ENCODE peak calls at places on chromosome 21, in six cellular contexts. C is PC-3, Z is heart right ventricle, E is ovary, V is left ventricle myocardium inferior, T is cardiac muscle cell. P is an unnamed sample.

GRCh38 chr21:17829472-17829871 is 10.3 kb upstream of the C21orf91 start:
- DNase-seq in C (no peak), Z (no peak), E (no peak), V (no peak), T (no peak), P (no peak)

GRCh38 chr21:40797881-40798280 is 49.1 kb downstream of the DSCAM start:
- DNase-seq in C (no peak), Z (no peak), E (no peak), V (no peak), T (no peak), P (no peak)

GRCh38 chr21:22904385-22904784 is 1906.2 kb downstream of the NCAM2 start:
- DNase-seq in C (no peak), Z (no peak), E (no peak), V (no peak), T (no peak), P (no peak)

GRCh38 chr21:43928230-43928607 is 63.2 kb downstream of the AGPAT3 start:
- DNase-seq in C (no peak), Z (no peak), E (no peak), V (no peak), T (no peak), P (no peak)

GRCh38 chr21:31559368-31560119 is 99.9 kb upstream of the SOD1 start:
- DNase-seq in C (peak), Z (peak), E (peak), V (peak), T (peak), P (peak)

GRCh38 chr21:18384771-18385170 is 18.8 kb downstream of the TMPRSS15 start:
- DNase-seq in C (peak), Z (no peak), E (no peak), V (no peak), T (peak), P (no peak)

GRCh38 chr21:36075171-36075570 is 5.3 kb downstream of the CBR1 start:
- DNase-seq in C (no peak), Z (no peak), E (no peak), V (no peak), T (no peak), P (no peak)

GRCh38 chr21:42512346-42513034 is 1.2 kb upstream of the SLC37A1 start:
- DNase-seq in C (no peak), Z (no peak), E (no peak), V (no peak), T (no peak), P (peak)

GRCh38 chr21:42565206-42565810 is 51.7 kb downstream of the SLC37A1 start:
- DNase-seq in C (no peak), Z (no peak), E (peak), V (no peak), T (no peak), P (peak)

GRCh38 chr21:35375115-35375514 is 326.0 kb upstream of the RUNX1 start:
- DNase-seq in C (peak), Z (no peak), E (no peak), V (no peak), T (no peak), P (no peak)

GRCh38 chr21:39313042-39313456 is 383 bp downstream of the BRWD1 start:
- DNase-seq in C (no peak), Z (no peak), E (peak), V (no peak), T (peak), P (peak)

GRCh38 chr21:39312112-39313041 is 1.1 kb downstream of the BRWD1 start:
- DNase-seq in C (peak), Z (peak), E (peak), V (peak), T (peak), P (peak)

GRCh38 chr21:39314155-39315027 is 959 bp upstream of the BRWD1 start:
- DNase-seq in C (peak), Z (peak), E (peak), V (peak), T (peak), P (no peak)

GRCh38 chr21:39315603-39316002 is 2.2 kb upstream of the BRWD1 start:
- DNase-seq in C (no peak), Z (no peak), E (no peak), V (no peak), T (no peak), P (no peak)

DNA sequence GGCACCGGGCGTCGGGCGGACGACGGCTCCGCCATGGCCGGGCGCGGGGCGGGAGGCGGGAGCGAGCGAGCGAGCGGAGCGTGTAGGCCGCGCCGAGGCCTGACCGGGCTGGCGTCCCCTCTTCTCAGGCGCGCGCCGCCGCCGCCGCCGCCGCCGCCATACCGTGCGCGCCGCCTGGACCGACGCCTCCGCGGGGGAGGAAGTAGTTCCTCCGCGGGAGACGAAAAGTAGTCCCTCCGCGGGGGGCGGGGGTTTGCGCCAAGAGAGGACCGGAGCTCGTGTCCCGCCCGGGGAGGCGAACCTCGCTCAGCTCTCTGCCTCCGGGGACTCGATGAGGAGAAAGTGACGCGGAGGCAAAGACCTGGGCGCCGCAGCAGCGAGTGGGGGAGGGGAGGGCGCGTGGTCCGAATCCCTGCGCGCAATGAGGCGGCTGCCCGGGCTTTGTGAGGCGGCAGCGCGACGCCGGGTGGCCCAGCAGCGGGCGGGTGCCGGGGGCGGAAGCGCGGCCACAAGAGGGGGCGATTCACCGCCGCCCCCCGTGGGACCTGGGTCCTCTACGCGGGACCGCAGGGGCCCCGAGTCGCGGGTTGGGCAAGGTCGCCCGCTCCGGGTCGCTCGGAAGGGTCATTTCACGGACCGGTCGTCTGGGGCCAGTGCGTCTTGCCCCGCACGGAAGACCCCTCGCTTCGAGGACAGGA is at the start of gene BRWD1:
- DNase-seq in C (peak), Z (peak), E (peak), V (peak), T (peak), P (peak)
- TF ChIP-seq CTCF in C (no peak), Z (peak), E (peak), V (peak), T (peak), P (no peak)

GRCh38 chr21:16534408-16535099 is 804.8 kb downstream of the USP25 start:
- DNase-seq in C (no peak), Z (peak), E (peak), V (peak), T (peak), P (peak)

GRCh38 chr21:16530656-16531055 is 800.9 kb downstream of the USP25 start:
- DNase-seq in C (no peak), Z (no peak), E (no peak), V (no peak), T (no peak), P (no peak)

GRCh38 chr21:16535100-16535418 is 805.3 kb downstream of the USP25 start:
- DNase-seq in C (peak), Z (peak), E (peak), V (peak), T (no peak), P (peak)

GRCh38 chr21:16533692-16534407 is 804.1 kb downstream of the USP25 start:
- DNase-seq in C (no peak), Z (no peak), E (no peak), V (no peak), T (no peak), P (no peak)

DNA sequence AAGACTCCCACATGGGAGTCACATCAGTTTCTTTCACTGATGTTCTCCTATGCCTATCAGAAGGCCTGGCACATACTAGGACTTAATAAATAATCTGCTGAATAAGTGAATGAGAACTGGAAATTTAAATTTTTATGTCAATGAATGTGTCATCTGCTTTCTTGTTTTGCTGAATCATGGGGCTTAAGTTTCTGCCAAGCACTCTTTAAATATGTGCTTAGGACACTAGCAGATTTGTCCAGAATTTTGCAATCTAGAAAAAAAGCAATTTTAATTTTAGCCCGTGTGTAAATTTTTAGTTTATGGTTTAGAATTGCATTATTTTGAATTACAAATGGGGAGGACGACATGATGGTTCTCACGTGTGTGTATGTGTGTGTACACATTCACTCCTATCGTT is 803.1 kb downstream of the USP25 start:
- DNase-seq in C (no peak), Z (no peak), E (no peak), V (no peak), T (no peak), P (no peak)
- H3K4me3 ChIP-seq in C (no peak), Z (no peak), E (no peak), V (peak), T (no peak), P (no peak)

DNA sequence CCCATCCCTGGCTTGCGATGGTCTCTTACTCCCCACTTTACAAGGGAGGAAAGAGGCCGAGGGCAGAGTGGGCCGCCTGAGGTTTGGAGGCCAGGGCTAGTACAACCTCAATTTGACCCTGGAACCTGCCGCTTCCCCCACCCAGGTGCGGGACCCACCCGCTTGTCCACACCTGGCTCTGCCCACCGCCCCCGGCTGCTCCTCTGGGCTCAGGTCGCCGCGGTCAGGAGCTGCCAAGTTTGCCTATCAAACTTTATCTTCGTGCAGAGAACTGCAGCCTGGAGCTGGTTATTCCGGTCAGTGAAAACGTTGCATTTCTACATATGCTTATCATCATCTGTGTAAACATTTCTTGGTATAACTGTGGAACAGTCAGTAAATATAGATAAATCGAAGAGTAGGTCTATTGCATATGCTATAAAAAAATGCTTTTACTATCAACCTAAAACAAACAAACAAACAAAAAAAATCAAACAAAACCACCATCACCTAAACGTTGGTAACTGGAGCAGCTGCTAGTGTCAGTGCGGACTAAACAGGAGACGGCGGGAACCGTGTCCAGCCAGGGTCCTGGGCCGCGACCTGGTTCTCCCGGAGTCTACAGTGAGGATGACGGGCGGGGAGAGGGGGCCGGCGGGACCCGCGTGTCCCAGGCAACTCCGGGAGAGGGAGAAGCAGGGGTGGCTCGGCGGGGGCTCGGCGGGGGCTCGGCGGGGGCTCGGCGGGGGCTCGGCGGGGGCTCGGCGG is 906 bp upstream of the ADARB1 start:
- DNase-seq in C (peak), Z (no peak), E (peak), V (no peak), T (peak), P (peak)
- H3K27ac ChIP-seq in C (peak), Z (no peak), E (peak), V (peak), T (peak), P (peak)

GRCh38 chr21:45556302-45556644 is 14.0 kb upstream of the SLC19A1 start:
- DNase-seq in C (no peak), Z (no peak), E (no peak), V (no peak), T (no peak), P (no peak)
- TF ChIP-seq CTCF in C (no peak), Z (no peak), E (no peak), V (no peak), T (no peak), P (peak)